ENCODE peak calls at places on chromosomes 7 and 10, in four cellular contexts. J is heart right ventricle, R is NCI-H146, D is amygdala. E is an unnamed sample.

GRCh38 chr7:29896685-29897411 is 90.5 kb downstream of the WIPF3 start:
- DNase-seq in D (no peak), J (no peak), R (no peak), E (no peak)

GRCh38 chr10:6348091-6348862 is 145.5 kb downstream of the PFKFB3 start:
- DNase-seq in R (no peak), D (no peak), J (peak), E (peak)

GRCh38 chr7:152059311-152059710 is 33.8 kb downstream of the GALNT11 start:
- DNase-seq in J (no peak), D (no peak), R (no peak), E (no peak)

GRCh38 chr10:21720090-21720489 is 186.1 kb downstream of the MLLT10 start:
- DNase-seq in R (no peak), D (no peak), J (no peak), E (no peak)

GRCh38 chr10:120221873-120222485 is 235.0 kb upstream of the PLPP4 start:
- DNase-seq in D (no peak), R (peak), J (no peak), E (no peak)

GRCh38 chr7:128404826-128405344 is 4.9 kb downstream of the IMPDH1 start:
- DNase-seq in D (no peak), R (no peak), J (no peak), E (no peak)

GRCh38 chr10:73644015-73644743 is 2.9 kb upstream of the MYOZ1 start:
- DNase-seq in J (no peak), R (peak), D (peak), E (peak)

GRCh38 chr7:157033483-157034473 is 23.3 kb upstream of the MNX1 start:
- DNase-seq in D (no peak), J (no peak), R (no peak), E (no peak)

GRCh38 chr10:13276749-13277394 is 23.0 kb downstream of the PHYH start:
- DNase-seq in J (no peak), R (no peak), D (no peak), E (no peak)

GRCh38 chr10:118568327-118568848 is 27.1 kb downstream of the PRLHR start:
- DNase-seq in R (peak), J (no peak), D (no peak), E (no peak)

GRCh38 chr10:55742487-55742886 is 618.6 kb downstream of the ZWINT start:
- DNase-seq in D (no peak), R (no peak), J (no peak), E (no peak)

GRCh38 chr7:116984917-116985316 is 31.6 kb downstream of the ST7 start:
- DNase-seq in D (no peak), J (no peak), R (peak), E (no peak)

GRCh38 chr7:142797799-142798377 is 27.1 kb downstream of the PRSS2 start:
- DNase-seq in J (no peak), R (no peak), D (no peak), E (no peak)

GRCh38 chr10:132681858-132682755 is 103.8 kb downstream of the NKX6-2 start:
- DNase-seq in D (no peak), R (no peak), J (no peak), E (no peak)

GRCh38 chr7:101410743-101411476 is 48.2 kb downstream of the COL26A1 start:
- DNase-seq in R (no peak), J (peak), D (no peak), E (no peak)

GRCh38 chr7:121547341-121548092 is 151.4 kb upstream of the FAM3C start:
- DNase-seq in R (peak), D (no peak), J (no peak), E (no peak)

GRCh38 chr10:88113232-88113631 is 249.8 kb downstream of the PTEN start:
- DNase-seq in D (no peak), J (peak), R (no peak), E (no peak)

GRCh38 chr10:77501152-77501845 is 136.3 kb downstream of the KCNMA1 start:
- DNase-seq in J (no peak), R (no peak), D (peak), E (no peak)

GRCh38 chr10:88989824-88990527 is 622 bp upstream of the FAS start:
- DNase-seq in J (no peak), R (no peak), D (no peak), E (no peak)

GRCh38 chr7:69698109-69698840 is 100.0 kb downstream of the AUTS2 start:
- DNase-seq in R (peak), J (no peak), D (no peak), E (no peak)

GRCh38 chr10:28468707-28469483 is 64.0 kb upstream of the WAC start:
- DNase-seq in D (no peak), R (no peak), J (no peak), E (no peak)

E was measured in T-helper 2 cell.